ENCODE peak calls at places on chromosomes 1 and 21, in seven cellular contexts. N, J, U, B, O, A and X are unnamed samples. For H3K9me3, the result is how much of the 10 kb centered on the place peaks cover.

GRCh38 chr21:37292041-37292440 is 24.9 kb upstream of the VPS26C start:
- DNase-seq in N (no peak), J (no peak), U (no peak), B (no peak), O (no peak), A (no peak), X (no peak)

GRCh38 chr1:42006093-42006492 is 87.4 kb upstream of the HIVEP3 start:
- DNase-seq in N (no peak), J (no peak), U (no peak), B (no peak), O (no peak), A (no peak), X (no peak)

GRCh38 chr21:45020629-45021427 is 53.6 kb upstream of the ADARB1 start:
- DNase-seq in N (no peak), J (no peak), U (no peak), B (no peak), O (peak), A (peak), X (no peak)

GRCh38 chr1:93021539-93022134 is 57.4 kb upstream of the MTF2 start:
- DNase-seq in N (no peak), J (no peak), U (no peak), B (no peak), O (no peak), A (no peak), X (no peak)

GRCh38 chr1:101065575-101065974 is 40.0 kb upstream of the DPH5 start:
- DNase-seq in N (no peak), J (no peak), U (no peak), B (no peak), O (no peak), A (no peak), X (no peak)

GRCh38 chr1:17564458-17565393 is 25.2 kb downstream of the ARHGEF10L start:
- DNase-seq in N (peak), J (no peak), U (peak), B (no peak), O (no peak), A (no peak), X (no peak)

GRCh38 chr1:227357229-227358078 is 39.2 kb upstream of the CDC42BPA start:
- DNase-seq in N (peak), J (peak), U (peak), B (no peak), O (peak), A (peak), X (peak)

GRCh38 chr21:16117851-16118592 is 388.2 kb downstream of the USP25 start:
- DNase-seq in N (no peak), J (peak), U (no peak), B (no peak), O (no peak), A (no peak), X (no peak)

GRCh38 chr1:178607718-178608408 is 95.0 kb downstream of the TEX35 start:
- DNase-seq in N (no peak), J (no peak), U (no peak), B (no peak), O (no peak), A (no peak), X (no peak)

GRCh38 chr1:4728319-4729107 is 74.1 kb downstream of the AJAP1 start:
- DNase-seq in N (no peak), J (no peak), U (no peak), B (no peak), O (no peak), A (no peak), X (no peak)
- H3K9me3 ChIP-seq in N (under half), J (under half), U (under half), B (under half), O (under half), A (under half), X (under half)

GRCh38 chr1:7770939-7771672 is at the start of gene VAMP3:
- DNase-seq in N (peak), J (peak), U (peak), B (peak), O (peak), A (peak), X (peak)
- H3K27ac ChIP-seq in N (peak), J (peak), U (peak), B (peak), O (peak), A (peak), X (peak)

GRCh38 chr1:4324621-4325020 is 329.8 kb upstream of the AJAP1 start:
- DNase-seq in N (no peak), J (no peak), U (no peak), B (no peak), O (no peak), A (no peak), X (no peak)
- H3K9me3 ChIP-seq in N (under half), J (under half), U (under half), B (under half), O (under half), A (under half), X (under half)

GRCh38 chr1:205791568-205792180 is 16.4 kb upstream of the RAB29 start:
- DNase-seq in N (peak), J (peak), U (peak), B (peak), O (peak), A (no peak), X (peak)
- H3K27ac ChIP-seq in N (no peak), J (no peak), U (peak), B (no peak), O (peak), A (no peak), X (no peak)

DNA sequence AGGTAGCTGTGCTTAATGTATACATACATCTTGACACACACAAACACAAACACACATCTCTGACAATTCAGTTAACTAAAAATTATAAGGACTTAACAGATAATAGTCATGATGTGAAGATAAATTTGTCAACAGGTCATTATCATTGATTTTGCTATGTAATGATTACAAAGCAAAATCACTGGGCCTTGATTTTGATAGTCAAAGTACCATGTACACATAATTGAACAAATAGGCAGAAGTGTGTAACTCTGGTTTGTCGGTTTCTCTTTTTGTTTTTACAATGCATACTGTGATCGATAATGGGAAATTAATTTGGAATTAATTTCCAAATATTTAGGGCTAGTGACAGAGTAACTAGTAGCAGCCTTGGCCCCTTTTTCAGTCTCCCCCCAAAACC is 30.8 kb downstream of the PTBP2 start:
- DNase-seq in N (no peak), J (no peak), U (no peak), B (no peak), O (no peak), A (no peak), X (no peak)
- H3K9me3 ChIP-seq in N (under half), J (under half), U (under half), B (under half), O (under half), A (under half), X (under half)